ENCODE peak calls at places on chromosomes 3 and 15, in eight cellular contexts. V is A549, Q is HCT116, D is SK-N-SH, K is GM12878, G is HepG2, J is K562, W is GM23338. B is an unnamed sample.
A peak's percentile ranks its signal among the peaks of the same experiment; 100 is the strongest.

GRCh38 chr15:58019503-58020376 is 45.8 kb downstream of the ALDH1A2 start:
- DNase-seq in V (no peak), Q (no peak), D (no peak), K (no peak), G (no peak), J (no peak), W (no peak), B (no peak)

GRCh38 chr3:28951773-28952556 is 328.9 kb upstream of the RBMS3 start:
- DNase-seq in V (no peak), Q (no peak), D (no peak), K (no peak), G (no peak), J (no peak), W (peak; percentile 4), B (no peak)

GRCh38 chr3:64109438-64109837 is 86.1 kb upstream of the PSMD6 start:
- DNase-seq in V (no peak), Q (no peak), D (no peak), K (no peak), G (peak; percentile 89), J (no peak), W (no peak), B (no peak)

GRCh38 chr3:172159962-172160538 is 120.7 kb downstream of the FNDC3B start:
- DNase-seq in V (no peak), Q (no peak), D (no peak), K (no peak), G (no peak), J (no peak), W (peak; percentile 62), B (no peak)

GRCh38 chr3:112390783-112391641 is 58.1 kb downstream of the CD200 start:
- DNase-seq in V (no peak), Q (no peak), D (no peak), K (no peak), G (no peak), J (no peak), W (peak; percentile 72), B (no peak)

GRCh38 chr3:121757087-121757811 is 7.7 kb upstream of the GOLGB1 start:
- DNase-seq in V (no peak), Q (no peak), D (no peak), K (no peak), G (no peak), J (no peak), W (no peak), B (no peak)

GRCh38 chr15:74541494-74542191 is 623 bp downstream of the ARID3B start:
- DNase-seq in V (no peak), Q (no peak), D (peak; percentile 68), K (peak; percentile 74), G (peak; percentile 29), J (peak; percentile 66), W (peak; percentile 62), B (no peak)

GRCh38 chr3:194508486-194509449 is 22.0 kb upstream of the ATP13A3 start:
- DNase-seq in V (no peak), Q (no peak), D (no peak), K (no peak), G (no peak), J (no peak), W (no peak), B (no peak)

GRCh38 chr15:45660231-45660979 is 25.6 kb downstream of the SQOR start:
- DNase-seq in V (no peak), Q (no peak), D (no peak), K (no peak), G (no peak), J (no peak), W (peak; percentile 36), B (no peak)

GRCh38 chr3:171168086-171168485 is 141.6 kb upstream of the SLC2A2 start:
- DNase-seq in V (peak; percentile 59), Q (no peak), D (no peak), K (no peak), G (peak; percentile 76), J (no peak), W (peak; percentile 67), B (no peak)

GRCh38 chr15:44084728-44085127 is 110.3 kb downstream of the FRMD5 start:
- DNase-seq in V (no peak), Q (no peak), D (no peak), K (no peak), G (no peak), J (no peak), W (no peak), B (no peak)

GRCh38 chr15:20344601-20345400 is 196.8 kb downstream of the GOLGA6L6 start:
- DNase-seq in V (no peak), Q (no peak), D (peak; percentile 26), K (no peak), G (no peak), J (peak; percentile 8), W (no peak), B (no peak)

GRCh38 chr3:134034005-134034785 is 4.5 kb upstream of the SLCO2A1 start:
- DNase-seq in V (no peak), Q (no peak), D (no peak), K (no peak), G (no peak), J (no peak), W (no peak), B (no peak)

GRCh38 chr3:45819543-45819942 is 22.4 kb downstream of the LZTFL1 start:
- DNase-seq in V (no peak), Q (no peak), D (no peak), K (no peak), G (no peak), J (no peak), W (no peak), B (no peak)

GRCh38 chr3:177320765-177321247 is 123.5 kb upstream of the TBL1XR1 start:
- DNase-seq in V (no peak), Q (no peak), D (no peak), K (no peak), G (no peak), J (no peak), W (no peak), B (no peak)

GRCh38 chr15:92629975-92630626 is 25.5 kb downstream of the FAM174B start:
- DNase-seq in V (no peak), Q (no peak), D (no peak), K (no peak), G (no peak), J (no peak), W (no peak), B (no peak)

GRCh38 chr3:157159037-157159761 is 748 bp downstream of the CCNL1 start:
- DNase-seq in V (no peak), Q (no peak), D (peak; percentile 75), K (no peak), G (peak; percentile 69), J (no peak), W (peak; percentile 82), B (no peak)

GRCh38 chr15:57671636-57672035 is 34.9 kb upstream of the POLR2M start:
- DNase-seq in V (no peak), Q (no peak), D (no peak), K (no peak), G (no peak), J (no peak), W (no peak), B (no peak)

GRCh38 chr15:49215768-49216739 is 46.0 kb downstream of the GALK2 start:
- DNase-seq in V (no peak), Q (peak; percentile 16), D (no peak), K (peak; percentile 38), G (no peak), J (no peak), W (peak; percentile 60), B (no peak)

GRCh38 chr3:178393833-178394232 is 142.4 kb upstream of the KCNMB2 start:
- DNase-seq in V (no peak), Q (no peak), D (no peak), K (no peak), G (no peak), J (no peak), W (no peak), B (no peak)

GRCh38 chr15:87269566-87269965 is 987.0 kb downstream of the NTRK3 start:
- DNase-seq in V (no peak), Q (no peak), D (no peak), K (no peak), G (no peak), J (no peak), W (no peak), B (no peak)

GRCh38 chr15:100595964-100596363 is 6.0 kb downstream of the LINS1 start:
- DNase-seq in V (no peak), Q (no peak), D (no peak), K (no peak), G (no peak), J (peak; percentile 15), W (no peak), B (no peak)
- H3K27ac ChIP-seq in V (no peak overlapping the region), Q (no peak overlapping the region), D (no peak overlapping the region), K (peak overlapping the region; percentile 81), G (no peak overlapping the region), J (peak overlapping the region; percentile 71), W (no peak overlapping the region), B (no peak overlapping the region)

DNA sequence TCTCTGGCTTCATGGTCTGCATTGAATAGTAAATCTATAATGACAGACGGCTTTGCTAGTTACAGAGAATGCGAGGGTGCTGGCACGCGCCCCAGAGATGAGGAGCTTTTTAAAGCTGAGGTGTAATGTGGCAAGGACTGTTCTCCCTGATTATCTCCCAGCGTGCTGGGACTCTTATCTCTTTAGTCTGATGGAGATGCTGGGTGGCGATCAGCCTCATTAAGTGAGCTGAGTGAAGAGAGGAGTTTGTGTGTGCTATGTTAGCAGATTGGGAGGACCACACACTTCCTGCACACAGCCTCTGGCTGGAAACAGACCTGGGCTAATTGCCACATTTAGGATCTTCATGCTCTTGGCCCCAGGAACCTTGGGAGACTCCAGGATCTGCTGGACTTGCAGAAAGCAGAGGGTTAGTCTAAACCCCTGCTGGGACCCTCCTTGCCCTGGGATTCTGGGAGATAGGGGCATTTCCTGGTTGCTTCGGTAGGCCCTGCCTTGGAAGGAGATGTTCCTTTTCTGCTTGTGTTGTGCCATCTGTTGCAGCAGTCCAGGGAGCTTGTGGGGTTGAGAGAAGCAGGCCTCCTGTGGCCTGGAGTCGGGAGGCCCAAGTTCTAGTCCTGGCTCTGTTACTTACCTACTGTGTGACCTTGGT is 15.0 kb downstream of the PDIA5 start:
- DNase-seq in V (no peak), Q (no peak), D (peak; percentile 66), K (no peak), G (no peak), J (no peak), W (no peak), B (no peak)
- H3K4me1 ChIP-seq in V (peaks cover 15% of the 10 kb centered on the region), Q (peaks cover 46% of the 10 kb centered on the region), D (peaks cover 55% of the 10 kb centered on the region), K (peaks cover 22% of the 10 kb centered on the region), G (peaks cover 71% of the 10 kb centered on the region), J (peaks cover 36% of the 10 kb centered on the region), W (peaks cover 41% of the 10 kb centered on the region), B (peaks cover 80% of the 10 kb centered on the region)

GRCh38 chr15:69853572-69853971 is 244.1 kb downstream of the TLE3 start:
- DNase-seq in V (peak; percentile 72), Q (peak; percentile 74), D (no peak), K (no peak), G (no peak), J (no peak), W (no peak), B (peak; percentile 58)
- TF ChIP-seq REST in V (no peak), Q (no peak), D (no peak), K (no peak), G (no peak), J (no peak), W (no peak), B (no peak)

DNA sequence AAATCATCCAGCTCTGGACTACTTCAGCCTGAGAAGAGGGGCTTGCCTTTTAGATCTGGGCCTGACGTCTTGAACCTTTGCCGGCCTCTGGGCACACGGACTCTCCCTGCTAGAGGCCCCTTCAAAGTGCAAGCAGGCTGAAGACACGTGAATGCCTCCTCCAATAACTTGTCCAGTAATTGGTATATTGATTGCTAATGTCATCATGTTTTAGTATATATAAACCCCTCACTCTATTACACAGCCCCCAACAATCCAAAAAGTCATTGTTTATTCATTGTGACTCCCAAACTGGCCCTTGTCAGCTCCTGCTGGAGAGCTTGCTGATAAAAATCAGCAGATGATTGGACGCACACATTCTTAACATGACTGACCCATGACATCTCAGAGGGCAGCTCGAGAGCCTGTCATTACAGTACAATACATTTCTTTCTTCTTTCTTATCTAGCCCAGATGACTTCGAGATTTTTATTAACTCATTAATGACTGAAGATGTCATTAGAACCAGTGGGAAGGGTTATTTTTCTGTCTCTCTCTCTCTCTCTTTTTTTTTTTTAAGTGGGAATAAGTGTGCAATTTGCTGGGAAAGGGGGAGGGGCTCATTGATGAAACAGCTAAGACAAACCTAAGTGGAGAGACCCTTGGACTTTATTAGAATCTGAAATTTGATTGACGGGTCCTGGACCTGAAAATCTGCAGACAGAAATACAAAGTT is 65.5 kb upstream of the NR2F2 start:
- DNase-seq in V (peak; percentile 52), Q (peak; percentile 74), D (no peak), K (no peak), G (peak; percentile 94), J (peak; percentile 35), W (no peak), B (no peak)
- H3K27ac ChIP-seq in V (peak overlapping the region; percentile 33), Q (peak overlapping the region; percentile 53), D (no peak overlapping the region), K (no peak overlapping the region), G (peak overlapping the region; percentile 87), J (peak overlapping the region; percentile 13), W (no peak overlapping the region), B (peak overlapping the region; percentile 86)